ENCODE peak calls at places on chromosomes 7 and 10, in nine cellular contexts. M is AG09309; G is GF-D8; Z is activated naive CD8-positive, alpha-beta T cell treated with anti-CD3 and anti-CD28 coated beads, Interleukin-2, amount 10 ng/mL, durations not matched to agents 7 days and 5 days; T is T-helper 9 cell; S is stimulated activated naive B cell treated with anti-CD40 and anti-IgM and Interleukin-4, amounts not matched to agents 10 μg/mL and 1 μg/mL and 100 μg/mL, for 72 hours; O is activated CD8-positive, alpha-beta T cell treated with anti-CD3 and anti-CD28 coated beads for 36 hours; F is effector memory CD8-positive, alpha-beta T cell; R is mucosa of descending colon. Y is an unnamed sample.

GRCh38 chr10:123134058-123134914 is 1.5 kb upstream of the HMX3 start:
- DNase-seq in Z (peak; percentile 47), S (no peak), F (no peak), M (no peak), T (no peak), G (no peak), O (no peak), R (no peak), Y (no peak)

GRCh38 chr10:32112055-32112454 is 55.8 kb upstream of the KIF5B start:
- DNase-seq in G (no peak), O (no peak), F (no peak), R (no peak), T (no peak), Z (no peak), M (peak; percentile 53), S (no peak), Y (peak; percentile 25)

GRCh38 chr7:44149571-44150465 is 8.7 kb upstream of the MYL7 start:
- DNase-seq in Z (no peak), T (no peak), F (no peak), S (no peak), G (no peak), M (no peak), R (no peak), O (no peak), Y (peak; percentile 9)

GRCh38 chr10:78657622-78658165 is 411.1 kb upstream of the ZMIZ1 start:
- DNase-seq in R (peak; percentile 84), T (peak; percentile 50), O (peak; percentile 85), Z (peak; percentile 73), G (no peak), S (peak; percentile 16), F (peak; percentile 34), M (no peak), Y (no peak)

GRCh38 chr10:110426294-110427153 is 71.2 kb upstream of the DUSP5 start:
- DNase-seq in S (peak; percentile 74), Z (no peak), O (peak; percentile 34), G (no peak), R (no peak), M (peak; percentile 90), F (no peak), T (no peak), Y (peak; percentile 93)

GRCh38 chr10:79128923-79129305 is 60.1 kb downstream of the ZMIZ1 start:
- DNase-seq in T (no peak), R (no peak), S (no peak), F (no peak), M (no peak), Z (no peak), G (no peak), O (no peak), Y (no peak)

GRCh38 chr10:97109562-97109961 is 76.2 kb downstream of the SLIT1 start:
- DNase-seq in M (no peak), R (no peak), G (no peak), Z (no peak), O (no peak), F (no peak), S (no peak), T (no peak), Y (no peak)

GRCh38 chr7:1460757-1461639 is 1.7 kb upstream of the MICALL2 start:
- DNase-seq in M (no peak), T (no peak), G (peak; percentile 5), O (no peak), F (no peak), Z (no peak), R (peak; percentile 82), S (no peak), Y (no peak)

GRCh38 chr7:30858576-30858975 is 53.1 kb upstream of the AQP1 start:
- DNase-seq in Z (no peak), G (no peak), M (no peak), S (no peak), O (no peak), T (no peak), R (no peak), F (no peak), Y (no peak)

GRCh38 chr10:128577958-128578750 is 451.9 kb upstream of the MKI67 start:
- DNase-seq in R (no peak), T (no peak), O (no peak), S (no peak), M (no peak), G (no peak), F (no peak), Z (no peak), Y (no peak)

GRCh38 chr7:95881597-95881996 is 109.2 kb downstream of the DYNC1I1 start:
- DNase-seq in G (no peak), T (no peak), Z (no peak), F (no peak), M (no peak), O (no peak), S (no peak), R (no peak), Y (no peak)

GRCh38 chr10:79248341-79248931 is 98.8 kb upstream of the PPIF start:
- DNase-seq in S (peak; percentile 85), Z (no peak), G (peak; percentile 51), F (no peak), T (no peak), O (peak; percentile 36), R (peak; percentile 56), M (no peak), Y (no peak)

GRCh38 chr10:67666416-67667043 is 29.5 kb downstream of the CTNNA3 start:
- DNase-seq in F (no peak), S (no peak), Z (no peak), G (no peak), M (peak; percentile 1), R (no peak), O (no peak), T (no peak), Y (no peak)

GRCh38 chr7:105439174-105439893 is 50.6 kb upstream of the SRPK2 start:
- DNase-seq in Z (no peak), R (no peak), O (no peak), F (no peak), S (peak; percentile 15), T (no peak), M (peak; percentile 84), G (peak; percentile 19), Y (no peak)

GRCh38 chr10:86330778-86331763 is 35.5 kb downstream of the GRID1 start:
- DNase-seq in Z (no peak), T (no peak), O (no peak), M (no peak), R (no peak), F (no peak), G (no peak), S (no peak), Y (no peak)

GRCh38 chr7:40329601-40330153 is 194.9 kb downstream of the SUGCT start:
- DNase-seq in G (peak; percentile 29), M (no peak), S (no peak), R (no peak), Z (no peak), T (no peak), O (no peak), F (no peak), Y (no peak)

GRCh38 chr10:72308320-72308987 is 34.7 kb downstream of the DDIT4 start:
- DNase-seq in Z (no peak), G (peak; percentile 6), S (no peak), F (no peak), O (peak; percentile 69), M (no peak), R (peak; percentile 71), T (no peak), Y (peak; percentile 48)

GRCh38 chr10:74249865-74250264 is 98.8 kb downstream of the ADK start:
- DNase-seq in T (no peak), S (no peak), M (no peak), G (no peak), O (no peak), F (no peak), Z (no peak), R (no peak), Y (peak; percentile 38)

GRCh38 chr10:43262043-43262901 is 4.6 kb downstream of the RASGEF1A start:
- DNase-seq in R (peak; percentile 10), O (no peak), G (no peak), S (no peak), F (no peak), T (no peak), M (no peak), Z (no peak), Y (no peak)

GRCh38 chr7:157946398-157947060 is 609.7 kb downstream of the DNAJB6 start:
- DNase-seq in M (no peak), F (no peak), O (no peak), S (no peak), Z (no peak), R (no peak), G (no peak), T (no peak), Y (no peak)

GRCh38 chr10:78599122-78599853 is 469.5 kb upstream of the ZMIZ1 start:
- DNase-seq in Z (no peak), T (no peak), G (no peak), M (no peak), S (no peak), F (no peak), O (no peak), R (no peak), Y (no peak)

GRCh38 chr10:66283874-66284464 is 641.9 kb upstream of the LRRTM3 start:
- DNase-seq in Z (no peak), G (no peak), F (no peak), S (no peak), M (no peak), O (no peak), R (no peak), T (no peak), Y (no peak)

GRCh38 chr7:77416621-77417371 is 647 bp upstream of the GSAP start:
- DNase-seq in T (no peak), S (no peak), M (no peak), O (no peak), G (no peak), R (no peak), Z (no peak), F (peak; percentile 1), Y (no peak)

GRCh38 chr7:76185187-76185915 is 16.3 kb upstream of the SRRM3 start:
- DNase-seq in F (no peak), T (no peak), G (no peak), S (no peak), R (no peak), M (no peak), O (no peak), Z (no peak), Y (no peak)

GRCh38 chr10:18261063-18261462 is 120.8 kb downstream of the CACNB2 start:
- DNase-seq in O (no peak), F (no peak), T (no peak), Z (no peak), S (no peak), R (no peak), M (no peak), G (no peak), Y (no peak)

GRCh38 chr10:67520924-67521520 is 175.0 kb downstream of the CTNNA3 start:
- DNase-seq in Z (no peak), S (no peak), O (peak; percentile 40), G (no peak), M (peak; percentile 10), F (peak; percentile 19), T (peak; percentile 10), R (no peak), Y (peak; percentile 13)

GRCh38 chr7:108420482-108420908 is 35.7 kb downstream of the NRCAM start:
- DNase-seq in Z (no peak), S (no peak), O (no peak), R (no peak), T (no peak), M (no peak), G (peak; percentile 71), F (no peak), Y (no peak)

GRCh38 chr7:32524631-32525030 is 29.3 kb downstream of the AVL9 start:
- DNase-seq in R (no peak), G (no peak), T (no peak), F (no peak), Z (no peak), M (no peak), S (no peak), O (no peak), Y (no peak)

GRCh38 chr7:123847868-123848267 is 2.9 kb downstream of the HYAL4 start:
- DNase-seq in O (no peak), R (no peak), S (no peak), T (no peak), M (no peak), Z (no peak), G (no peak), F (no peak), Y (no peak)

GRCh38 chr7:134724606-134725005 is 54.8 kb upstream of the CALD1 start:
- DNase-seq in T (no peak), O (peak; percentile 8), F (no peak), M (no peak), S (no peak), Z (no peak), G (no peak), R (no peak), Y (no peak)

GRCh38 chr10:14860782-14861181 is 17.9 kb upstream of the SUV39H2 start:
- DNase-seq in R (peak; percentile 79), O (no peak), Z (no peak), F (no peak), S (no peak), M (no peak), G (no peak), T (no peak), Y (no peak)

Y was measured in skeletal muscle cell.